ENCODE peak calls at places on chromosomes 13 and 19, in nine cellular contexts. G, F, T, B, K, W, A, N and I are unnamed samples. For H3K36me3, the result is how much of the 10 kb centered on the place peaks cover.

GRCh38 chr19:44308011-44308410 is 3.2 kb upstream of the ZNF235 start:
- DNase-seq in N (no peak), A (no peak), G (no peak), K (no peak), F (no peak), B (no peak), W (no peak), T (no peak), I (no peak)

GRCh38 chr19:38869160-38869835 is 8.8 kb downstream of the RINL start:
- DNase-seq in T (no peak), B (no peak), N (no peak), A (peak), G (no peak), W (no peak), K (no peak), F (peak), I (no peak)

GRCh38 chr13:44096906-44097305 is 217.2 kb downstream of the LACC1 start:
- DNase-seq in A (no peak), F (no peak), B (no peak), W (no peak), K (no peak), N (no peak), T (no peak), G (no peak), I (no peak)

GRCh38 chr13:74129500-74130144 is 4.6 kb downstream of the KLF12 start:
- DNase-seq in K (no peak), A (peak), T (no peak), B (no peak), W (no peak), F (peak), G (no peak), N (no peak), I (no peak)

GRCh38 chr19:33375760-33376159 is 2.3 kb downstream of the CEBPG start:
- DNase-seq in N (no peak), A (no peak), K (no peak), F (no peak), T (no peak), B (no peak), W (no peak), G (no peak), I (no peak)

GRCh38 chr19:8577741-8578140 is 499 bp upstream of the MYO1F start:
- DNase-seq in K (no peak), F (no peak), N (no peak), T (no peak), G (no peak), B (no peak), A (no peak), W (no peak), I (no peak)

GRCh38 chr13:28492527-28493367 is 2.2 kb downstream of the FLT1 start:
- DNase-seq in N (no peak), W (no peak), F (no peak), B (peak), T (no peak), A (no peak), K (peak), G (no peak), I (no peak)

GRCh38 chr19:30712428-30713151 is 340.4 kb downstream of the ZNF536 start:
- DNase-seq in K (no peak), N (no peak), W (no peak), F (no peak), A (no peak), G (peak), T (no peak), B (no peak), I (no peak)

GRCh38 chr13:98853791-98854191 is 101.3 kb upstream of the SLC15A1 start:
- DNase-seq in F (no peak), B (no peak), G (no peak), A (no peak), K (no peak), W (no peak), T (no peak), N (peak), I (no peak)

GRCh38 chr13:33723365-33723764 is 94.6 kb upstream of the RFC3 start:
- DNase-seq in G (no peak), F (no peak), B (no peak), K (no peak), A (no peak), W (no peak), T (no peak), N (no peak), I (no peak)

GRCh38 chr13:78875792-78876580 is 217.0 kb upstream of the OBI1 start:
- DNase-seq in T (no peak), W (no peak), A (no peak), K (peak), N (no peak), B (no peak), G (no peak), F (no peak), I (peak)

GRCh38 chr13:37418490-37418889 is 180.1 kb downstream of the POSTN start:
- DNase-seq in F (no peak), A (no peak), G (no peak), W (no peak), K (no peak), T (no peak), B (no peak), N (no peak), I (no peak)

GRCh38 chr13:47671762-47672161 is 329.3 kb downstream of the SUCLA2 start:
- DNase-seq in K (no peak), A (no peak), T (no peak), N (no peak), W (no peak), F (no peak), G (no peak), B (no peak), I (no peak)

GRCh38 chr13:29505950-29506349 is 89.5 kb downstream of the SLC7A1 start:
- DNase-seq in T (no peak), K (no peak), N (no peak), B (no peak), A (no peak), F (no peak), G (no peak), W (no peak), I (no peak)

GRCh38 chr13:79966039-79966438 is 374.9 kb downstream of the SPRY2 start:
- DNase-seq in T (no peak), B (no peak), A (no peak), N (no peak), W (no peak), G (no peak), F (no peak), K (no peak), I (no peak)

GRCh38 chr13:24520733-24521132 is 8.2 kb upstream of the PARP4 start:
- DNase-seq in F (no peak), A (no peak), N (no peak), W (no peak), B (no peak), K (no peak), T (no peak), G (no peak), I (no peak)

GRCh38 chr13:85528578-85529215 is 270.5 kb downstream of the SLITRK6 start:
- DNase-seq in W (no peak), T (no peak), B (no peak), N (peak), G (no peak), K (no peak), F (no peak), A (no peak), I (no peak)

GRCh38 chr13:33862006-33862405 is 44.1 kb downstream of the RFC3 start:
- DNase-seq in W (no peak), A (no peak), F (no peak), T (no peak), K (no peak), G (no peak), N (no peak), B (no peak), I (no peak)

GRCh38 chr13:86572115-86572514 is 772.9 kb upstream of the SLITRK6 start:
- DNase-seq in B (no peak), K (no peak), F (no peak), W (no peak), T (no peak), A (no peak), G (no peak), N (no peak), I (no peak)

GRCh38 chr19:44644391-44645016 is 794 bp downstream of the PVR start:
- DNase-seq in T (no peak), F (no peak), K (peak), A (no peak), G (peak), N (no peak), B (peak), W (no peak), I (no peak)

GRCh38 chr13:46773556-46773955 is 23.4 kb downstream of the ESD start:
- DNase-seq in G (no peak), K (no peak), B (no peak), F (no peak), W (no peak), N (no peak), A (no peak), T (no peak), I (no peak)

GRCh38 chr13:91922969-91923592 is 524.7 kb downstream of the GPC5 start:
- DNase-seq in W (no peak), B (peak), N (no peak), G (peak), T (no peak), F (no peak), K (peak), A (no peak), I (no peak)

GRCh38 chr19:19345970-19346369 is 25.3 kb downstream of the MAU2 start:
- DNase-seq in T (no peak), B (no peak), G (no peak), F (no peak), N (no peak), A (no peak), W (no peak), K (no peak), I (no peak)

GRCh38 chr13:44364601-44365000 is 9.0 kb upstream of the SERP2 start:
- DNase-seq in K (peak), F (no peak), N (peak), W (no peak), B (no peak), T (no peak), A (no peak), G (no peak), I (no peak)

GRCh38 chr13:44230071-44230470 is 143.6 kb upstream of the SERP2 start:
- DNase-seq in K (no peak), G (no peak), W (no peak), F (no peak), B (no peak), T (no peak), N (peak), A (no peak), I (no peak)

GRCh38 chr19:2049741-2050348 is 1.2 kb downstream of the MKNK2 start:
- DNase-seq in T (peak), B (peak), K (peak), W (peak), N (peak), F (peak), G (no peak), A (peak), I (no peak)

GRCh38 chr19:35311901-35312665 is 16.9 kb upstream of the CD22 start:
- DNase-seq in G (no peak), F (no peak), N (no peak), W (no peak), T (no peak), K (no peak), A (no peak), B (no peak), I (no peak)

GRCh38 chr19:46844067-46844489 is 6.6 kb downstream of the AP2S1 start:
- DNase-seq in T (no peak), N (peak), K (no peak), A (no peak), B (no peak), W (no peak), G (no peak), F (no peak), I (no peak)

GRCh38 chr13:90690458-90691063 is 656.9 kb upstream of the MIR17HG start:
- DNase-seq in A (no peak), K (no peak), F (no peak), T (no peak), G (no peak), W (no peak), B (no peak), N (peak), I (no peak)

GRCh38 chr19:19134687-19135158 is 3.6 kb downstream of the TMEM161A start:
- DNase-seq in F (peak), A (no peak), G (no peak), T (no peak), B (peak), N (no peak), K (peak), W (no peak), I (peak)

GRCh38 chr19:38319421-38320258 is at the start of gene KCNK6:
- DNase-seq in B (peak), A (peak), N (no peak), G (peak), W (peak), F (peak), T (peak), K (peak), I (no peak)

GRCh38 chr19:5103812-5104410 is 135.0 kb downstream of the KDM4B start:
- DNase-seq in T (no peak), A (no peak), W (no peak), G (no peak), B (no peak), F (no peak), N (no peak), K (no peak), I (no peak)

GRCh38 chr13:20492641-20493040 is 33.0 kb downstream of the CRYL1 start:
- DNase-seq in A (peak), N (peak), T (no peak), W (no peak), F (peak), G (peak), B (peak), K (peak), I (no peak)

GRCh38 chr13:49616688-49617065 is 11.6 kb upstream of the ARL11 start:
- DNase-seq in G (no peak), T (no peak), F (no peak), W (no peak), B (no peak), K (no peak), A (no peak), N (no peak), I (no peak)

GRCh38 chr19:7251502-7251901 is 42.7 kb downstream of the INSR start:
- DNase-seq in N (no peak), A (no peak), G (no peak), T (no peak), W (no peak), F (no peak), B (no peak), K (no peak), I (no peak)
- H3K36me3 ChIP-seq in N (under half), A (under half), G (under half), T (under half), W (under half), F (under half), B (under half), K (under half), I (under half)

DNA sequence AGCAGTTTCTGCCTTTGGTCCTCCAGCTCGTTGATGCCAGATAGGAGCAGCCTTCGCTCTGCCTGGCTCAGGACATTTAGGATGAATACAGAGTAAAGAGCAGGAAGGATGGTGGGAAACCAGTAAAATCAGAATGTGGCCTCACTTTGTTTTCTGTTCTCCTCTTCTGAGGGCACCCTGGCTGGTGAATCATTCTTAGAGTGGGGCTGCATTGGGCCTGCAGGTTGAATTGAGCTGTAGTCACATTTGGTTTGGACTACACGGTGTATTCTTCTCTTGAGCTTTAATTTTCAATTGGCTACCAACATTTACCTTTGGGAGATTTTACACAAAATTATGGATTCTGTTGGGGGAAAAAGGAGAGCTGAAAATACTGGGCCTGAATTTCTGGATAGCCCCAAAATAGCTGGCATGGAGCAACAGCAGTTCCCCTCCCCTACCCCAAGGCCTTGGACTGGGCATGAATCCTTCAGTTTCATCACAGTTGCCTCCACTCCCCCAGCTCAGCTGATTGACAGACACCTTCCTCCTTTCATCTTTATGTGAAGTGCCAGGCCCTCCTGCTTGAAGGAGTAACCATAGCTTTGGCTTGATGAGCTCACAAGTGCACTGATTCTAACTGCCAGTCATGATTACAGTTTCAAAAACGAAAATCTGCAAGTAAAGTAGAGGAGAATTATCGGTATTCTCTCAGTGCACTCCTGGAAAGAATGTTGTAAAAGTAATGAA is 24.3 kb downstream of the ERCC5 start:
- DNase-seq in F (no peak), N (no peak), G (no peak), T (no peak), W (no peak), B (no peak), K (no peak), A (no peak), I (no peak)
- H3K36me3 ChIP-seq in F (half or more), N (under half), G (half or more), T (half or more), W (under half), B (half or more), K (under half), A (half or more), I (under half)

DNA sequence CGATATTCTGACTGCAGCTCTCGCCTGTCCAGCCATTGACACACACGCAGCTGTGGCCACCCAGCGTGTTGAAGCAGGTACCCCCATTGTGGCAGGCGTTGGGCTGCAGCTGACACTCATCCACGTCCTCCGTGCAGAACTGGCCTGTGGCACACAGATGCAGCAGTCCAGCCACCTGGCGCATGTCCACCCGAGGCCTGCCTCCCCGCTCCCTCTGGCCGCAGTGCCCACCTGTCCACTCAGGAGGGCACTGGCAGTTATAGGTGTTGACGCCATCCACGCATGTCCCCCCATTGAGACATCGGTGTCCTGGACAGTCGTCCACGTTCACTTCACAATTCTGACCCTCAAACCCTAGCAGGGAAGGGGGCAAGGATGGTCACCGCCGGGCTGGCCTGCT is 9.3 kb downstream of the NOTCH3 start:
- DNase-seq in W (no peak), N (no peak), B (no peak), F (no peak), G (no peak), K (no peak), A (no peak), T (no peak), I (no peak)
- H3K36me3 ChIP-seq in W (under half), N (half or more), B (under half), F (under half), G (under half), K (under half), A (under half), T (under half), I (under half)

DNA sequence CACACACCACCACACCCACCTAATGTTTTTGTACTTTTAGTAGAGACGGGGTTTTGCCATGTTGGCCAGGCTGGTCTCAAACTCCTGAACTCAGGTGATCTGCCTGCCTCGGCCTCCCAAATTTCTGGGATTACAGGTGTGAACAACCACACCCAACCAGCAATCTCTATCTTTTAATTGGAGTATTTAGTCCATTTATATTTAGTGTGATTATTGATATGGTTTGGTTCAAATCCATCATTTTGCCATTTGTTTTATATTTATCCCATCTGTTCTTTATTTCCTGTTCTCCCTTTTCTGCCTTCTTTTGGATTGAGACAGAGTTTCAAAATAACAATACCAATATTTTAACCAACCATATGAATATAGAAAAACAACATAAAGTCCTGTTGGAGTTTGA is 4.1 kb downstream of the ZNF420 start:
- DNase-seq in B (no peak), K (no peak), G (no peak), A (no peak), N (no peak), F (no peak), T (no peak), W (no peak), I (no peak)
- H3K36me3 ChIP-seq in B (under half), K (under half), G (under half), A (under half), N (under half), F (under half), T (under half), W (under half), I (under half)